ENCODE peak calls at places on chromosome 5, in eight cellular contexts. Q, I, G, R, M, U, A and P are unnamed samples.
A peak's percentile ranks its signal among the peaks of the same experiment; 100 is the strongest.

GRCh38 chr5:170184007-170184687 is 48.6 kb upstream of the C5orf58 start:
- DNase-seq in Q (no peak), I (peak; percentile 60), G (peak; percentile 63), R (peak; percentile 44), M (no peak), U (no peak), A (peak; percentile 83), P (peak; percentile 53)

GRCh38 chr5:60503771-60504170 is 196.2 kb downstream of the DEPDC1B start:
- DNase-seq in Q (no peak), I (no peak), G (no peak), R (no peak), M (no peak), U (no peak), A (no peak), P (no peak)

GRCh38 chr5:143190260-143190810 is 213.2 kb downstream of the NR3C1 start:
- DNase-seq in Q (no peak), I (no peak), G (no peak), R (no peak), M (no peak), U (no peak), A (no peak), P (no peak)

GRCh38 chr5:151079838-151080619 is 805 bp downstream of the TNIP1 start:
- DNase-seq in Q (no peak), I (no peak), G (peak; percentile 35), R (peak; percentile 39), M (no peak), U (no peak), A (no peak), P (no peak)

GRCh38 chr5:139214646-139215045 is 16.5 kb upstream of the SIL1 start:
- DNase-seq in Q (no peak), I (no peak), G (no peak), R (no peak), M (no peak), U (no peak), A (no peak), P (no peak)

GRCh38 chr5:80654054-80654390 is 430 bp upstream of the MSH3 start:
- DNase-seq in Q (no peak), I (no peak), G (peak; percentile 8), R (no peak), M (no peak), U (no peak), A (no peak), P (no peak)

GRCh38 chr5:42274913-42275312 is 148.3 kb upstream of the GHR start:
- DNase-seq in Q (no peak), I (no peak), G (no peak), R (no peak), M (peak; percentile 51), U (no peak), A (no peak), P (no peak)

GRCh38 chr5:5289537-5289936 is 132.9 kb upstream of the ICE1 start:
- DNase-seq in Q (no peak), I (no peak), G (no peak), R (no peak), M (no peak), U (no peak), A (no peak), P (no peak)

GRCh38 chr5:53545744-53546143 is 14.7 kb upstream of the NDUFS4 start:
- DNase-seq in Q (no peak), I (peak; percentile 9), G (no peak), R (no peak), M (no peak), U (no peak), A (no peak), P (no peak)

GRCh38 chr5:14995229-14995628 is 123.7 kb upstream of the ANKH start:
- DNase-seq in Q (no peak), I (no peak), G (no peak), R (no peak), M (no peak), U (no peak), A (no peak), P (no peak)

GRCh38 chr5:150364004-150364403 is 6.5 kb downstream of the TCOF1 start:
- DNase-seq in Q (no peak), I (no peak), G (no peak), R (no peak), M (no peak), U (no peak), A (no peak), P (no peak)

GRCh38 chr5:102090770-102091169 is 205.3 kb downstream of the SLCO4C1 start:
- DNase-seq in Q (no peak), I (no peak), G (peak; percentile 40), R (no peak), M (no peak), U (no peak), A (peak; percentile 72), P (no peak)

GRCh38 chr5:488241-488640 is 36.0 kb downstream of the SLC9A3 start:
- DNase-seq in Q (no peak), I (no peak), G (no peak), R (no peak), M (no peak), U (no peak), A (no peak), P (no peak)

GRCh38 chr5:2206244-2207108 is 323.8 kb upstream of the IRX4 start:
- DNase-seq in Q (no peak), I (no peak), G (no peak), R (no peak), M (no peak), U (no peak), A (peak; percentile 33), P (no peak)

GRCh38 chr5:71937906-71938698 is 169.2 kb upstream of the MAP1B start:
- DNase-seq in Q (no peak), I (peak; percentile 60), G (no peak), R (no peak), M (no peak), U (no peak), A (no peak), P (no peak)

GRCh38 chr5:60402161-60402785 is 297.7 kb downstream of the DEPDC1B start:
- DNase-seq in Q (no peak), I (no peak), G (no peak), R (no peak), M (no peak), U (no peak), A (no peak), P (no peak)